ENCODE peak calls at places on chromosome 13, in seven cellular contexts. One of them, this sample, is unnamed.

GRCh38 chr13:32669030-32669646 is 82.9 kb downstream of the PDS5B start:
- DNase-seq in heart right ventricle: no peak
- DNase-seq in choroid plexus epithelial cell: peak
- DNase-seq in A549: peak
- DNase-seq in Peyer's patch: no peak
- DNase-seq in cardiac fibroblast: peak
- DNase-seq in adrenal gland: no peak
- DNase-seq in this sample: no peak

GRCh38 chr13:48570225-48570828 is 37.4 kb upstream of the RCBTB2 start:
- DNase-seq in A549: no peak
- DNase-seq in cardiac fibroblast: no peak
- DNase-seq in adrenal gland: no peak
- DNase-seq in heart right ventricle: no peak
- DNase-seq in choroid plexus epithelial cell: no peak
- DNase-seq in Peyer's patch: no peak
- DNase-seq in this sample: no peak

GRCh38 chr13:78876915-78877549 is 218.1 kb upstream of the OBI1 start:
- DNase-seq in A549: no peak
- DNase-seq in heart right ventricle: no peak
- DNase-seq in adrenal gland: no peak
- DNase-seq in choroid plexus epithelial cell: no peak
- DNase-seq in Peyer's patch: no peak
- DNase-seq in cardiac fibroblast: no peak
- DNase-seq in this sample: no peak

GRCh38 chr13:106522898-106523525 is 12.4 kb downstream of the EFNB2 start:
- DNase-seq in cardiac fibroblast: no peak
- DNase-seq in heart right ventricle: no peak
- DNase-seq in adrenal gland: no peak
- DNase-seq in choroid plexus epithelial cell: peak
- DNase-seq in Peyer's patch: no peak
- DNase-seq in A549: no peak
- DNase-seq in this sample: no peak

GRCh38 chr13:77521194-77521593 is 14.3 kb upstream of the SCEL start:
- DNase-seq in Peyer's patch: no peak
- DNase-seq in A549: peak
- DNase-seq in heart right ventricle: no peak
- DNase-seq in adrenal gland: no peak
- DNase-seq in choroid plexus epithelial cell: peak
- DNase-seq in cardiac fibroblast: peak
- DNase-seq in this sample: no peak

GRCh38 chr13:74487091-74487722 is 353.0 kb upstream of the KLF12 start:
- DNase-seq in choroid plexus epithelial cell: no peak
- DNase-seq in heart right ventricle: no peak
- DNase-seq in Peyer's patch: no peak
- DNase-seq in adrenal gland: no peak
- DNase-seq in A549: no peak
- DNase-seq in cardiac fibroblast: no peak
- DNase-seq in this sample: no peak

GRCh38 chr13:109737606-109738005 is 48.8 kb downstream of the IRS2 start:
- DNase-seq in heart right ventricle: no peak
- DNase-seq in adrenal gland: peak
- DNase-seq in cardiac fibroblast: peak
- DNase-seq in A549: no peak
- DNase-seq in choroid plexus epithelial cell: no peak
- DNase-seq in Peyer's patch: no peak
- DNase-seq in this sample: no peak

GRCh38 chr13:76886005-76886291 is 257 bp downstream of the KCTD12 start:
- DNase-seq in choroid plexus epithelial cell: no peak
- DNase-seq in heart right ventricle: no peak
- DNase-seq in Peyer's patch: peak
- DNase-seq in adrenal gland: no peak
- DNase-seq in A549: no peak
- DNase-seq in cardiac fibroblast: no peak
- DNase-seq in this sample: no peak

GRCh38 chr13:47146991-47147783 is 250.3 kb upstream of the HTR2A start:
- DNase-seq in choroid plexus epithelial cell: no peak
- DNase-seq in Peyer's patch: no peak
- DNase-seq in heart right ventricle: no peak
- DNase-seq in adrenal gland: no peak
- DNase-seq in cardiac fibroblast: no peak
- DNase-seq in A549: no peak
- DNase-seq in this sample: no peak

GRCh38 chr13:34507630-34508029 is 434.4 kb upstream of the NBEA start:
- DNase-seq in Peyer's patch: no peak
- DNase-seq in cardiac fibroblast: no peak
- DNase-seq in A549: no peak
- DNase-seq in adrenal gland: no peak
- DNase-seq in choroid plexus epithelial cell: no peak
- DNase-seq in heart right ventricle: no peak
- DNase-seq in this sample: no peak

GRCh38 chr13:114313061-114313860 is 1.0 kb upstream of the CHAMP1 start:
- DNase-seq in heart right ventricle: no peak
- DNase-seq in A549: no peak
- DNase-seq in Peyer's patch: no peak
- DNase-seq in choroid plexus epithelial cell: no peak
- DNase-seq in adrenal gland: peak
- DNase-seq in cardiac fibroblast: peak
- DNase-seq in this sample: no peak

GRCh38 chr13:24276310-24276709 is 33.1 kb upstream of the C1QTNF9 start:
- DNase-seq in A549: no peak
- DNase-seq in heart right ventricle: no peak
- DNase-seq in adrenal gland: no peak
- DNase-seq in cardiac fibroblast: no peak
- DNase-seq in Peyer's patch: no peak
- DNase-seq in choroid plexus epithelial cell: no peak
- DNase-seq in this sample: no peak

GRCh38 chr13:38879278-38879677 is 111.4 kb downstream of the STOML3 start:
- DNase-seq in Peyer's patch: no peak
- DNase-seq in heart right ventricle: no peak
- DNase-seq in cardiac fibroblast: no peak
- DNase-seq in choroid plexus epithelial cell: peak
- DNase-seq in adrenal gland: no peak
- DNase-seq in A549: no peak
- DNase-seq in this sample: no peak

DNA sequence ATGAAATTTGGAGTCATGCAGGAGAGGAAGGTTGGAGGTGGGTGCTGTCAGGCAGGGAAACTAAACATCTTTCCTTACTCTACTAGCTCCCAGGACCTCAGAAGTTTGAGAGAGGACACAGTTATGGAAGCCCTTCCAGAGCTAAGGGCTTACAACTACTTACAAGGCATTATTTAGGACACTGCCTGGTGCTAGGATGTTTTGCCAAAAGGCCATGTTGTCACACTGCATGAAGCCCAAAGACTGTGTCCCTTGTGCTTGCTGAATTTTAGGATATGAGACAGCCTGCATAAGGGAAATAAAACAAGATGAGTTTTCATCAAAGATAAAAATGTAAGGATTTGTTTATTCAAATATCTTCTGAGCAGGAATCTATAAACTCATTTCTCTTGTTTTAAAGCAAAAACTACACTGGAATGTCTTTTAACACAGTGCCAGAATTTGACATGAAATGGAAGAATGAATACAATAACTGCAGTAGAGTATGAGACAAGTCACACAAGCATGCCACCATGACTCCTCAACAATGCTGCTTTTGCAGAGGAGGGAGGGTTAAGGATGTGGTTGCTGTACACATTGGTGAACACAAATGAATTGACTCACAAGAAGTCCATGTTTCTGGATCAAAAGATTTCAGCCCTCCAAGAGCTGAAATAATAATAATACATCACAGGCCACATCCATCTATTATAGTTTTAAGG is 258.4 kb downstream of the SPRY2 start:
- DNase-seq in Peyer's patch: no peak
- DNase-seq in A549: no peak
- DNase-seq in cardiac fibroblast: peak
- DNase-seq in choroid plexus epithelial cell: peak
- DNase-seq in adrenal gland: no peak
- DNase-seq in heart right ventricle: no peak
- DNase-seq in this sample: no peak
- H3K4me3 ChIP-seq in Peyer's patch: no peak
- H3K4me3 ChIP-seq in A549: no peak
- H3K4me3 ChIP-seq in cardiac fibroblast: no peak
- H3K4me3 ChIP-seq in choroid plexus epithelial cell: no peak
- H3K4me3 ChIP-seq in adrenal gland: no peak
- H3K4me3 ChIP-seq in heart right ventricle: no peak
- H3K4me3 ChIP-seq in this sample: no peak

GRCh38 chr13:112063309-112063626 is 3.7 kb upstream of the SOX1 start:
- DNase-seq in heart right ventricle: no peak
- DNase-seq in choroid plexus epithelial cell: no peak
- DNase-seq in cardiac fibroblast: no peak
- DNase-seq in adrenal gland: no peak
- DNase-seq in Peyer's patch: no peak
- DNase-seq in A549: no peak
- DNase-seq in this sample: no peak
- H3K4me3 ChIP-seq in heart right ventricle: no peak
- H3K4me3 ChIP-seq in choroid plexus epithelial cell: no peak
- H3K4me3 ChIP-seq in cardiac fibroblast: no peak
- H3K4me3 ChIP-seq in adrenal gland: no peak
- H3K4me3 ChIP-seq in Peyer's patch: no peak
- H3K4me3 ChIP-seq in A549: no peak
- H3K4me3 ChIP-seq in this sample: no peak

GRCh38 chr13:36436811-36437210 is 4.5 kb downstream of the CCNA1 start:
- DNase-seq in Peyer's patch: no peak
- DNase-seq in cardiac fibroblast: peak
- DNase-seq in choroid plexus epithelial cell: no peak
- DNase-seq in A549: no peak
- DNase-seq in heart right ventricle: no peak
- DNase-seq in adrenal gland: no peak
- DNase-seq in this sample: no peak
- H3K4me3 ChIP-seq in Peyer's patch: no peak
- H3K4me3 ChIP-seq in cardiac fibroblast: no peak
- H3K4me3 ChIP-seq in choroid plexus epithelial cell: no peak
- H3K4me3 ChIP-seq in A549: no peak
- H3K4me3 ChIP-seq in heart right ventricle: no peak
- H3K4me3 ChIP-seq in adrenal gland: no peak
- H3K4me3 ChIP-seq in this sample: no peak

GRCh38 chr13:40622246-40622645 is 44.2 kb downstream of the FOXO1 start:
- DNase-seq in A549: no peak
- DNase-seq in cardiac fibroblast: no peak
- DNase-seq in heart right ventricle: no peak
- DNase-seq in choroid plexus epithelial cell: no peak
- DNase-seq in Peyer's patch: no peak
- DNase-seq in adrenal gland: no peak
- DNase-seq in this sample: no peak

GRCh38 chr13:40626566-40626965 is 39.9 kb downstream of the FOXO1 start:
- DNase-seq in choroid plexus epithelial cell: no peak
- DNase-seq in A549: no peak
- DNase-seq in adrenal gland: no peak
- DNase-seq in cardiac fibroblast: no peak
- DNase-seq in Peyer's patch: no peak
- DNase-seq in heart right ventricle: no peak
- DNase-seq in this sample: no peak

GRCh38 chr13:40619479-40619814 is 47.0 kb downstream of the FOXO1 start:
- DNase-seq in A549: no peak
- DNase-seq in cardiac fibroblast: no peak
- DNase-seq in heart right ventricle: no peak
- DNase-seq in Peyer's patch: no peak
- DNase-seq in adrenal gland: no peak
- DNase-seq in choroid plexus epithelial cell: peak
- DNase-seq in this sample: no peak

GRCh38 chr13:40624338-40624737 is 42.1 kb downstream of the FOXO1 start:
- DNase-seq in Peyer's patch: no peak
- DNase-seq in choroid plexus epithelial cell: peak
- DNase-seq in heart right ventricle: no peak
- DNase-seq in adrenal gland: peak
- DNase-seq in A549: no peak
- DNase-seq in cardiac fibroblast: peak
- DNase-seq in this sample: no peak

DNA sequence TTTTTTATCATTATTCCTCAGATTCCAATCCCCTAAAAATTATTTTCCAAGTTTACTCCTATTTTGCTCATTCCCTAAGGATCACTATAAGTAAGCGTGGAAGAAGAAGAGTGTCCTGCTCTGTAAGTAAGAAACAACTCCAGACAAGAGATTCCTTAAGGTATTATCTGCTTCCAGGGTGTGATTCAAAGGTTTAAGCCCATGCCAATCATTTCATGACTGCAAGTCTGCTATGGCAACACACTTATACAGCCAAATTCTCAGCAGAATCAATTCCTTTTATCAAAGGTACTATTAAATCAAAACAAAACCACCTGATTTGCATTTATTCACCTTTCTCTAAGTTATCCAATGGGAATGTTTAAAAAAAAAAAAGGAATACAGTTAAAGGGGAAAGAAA is 43.7 kb downstream of the FOXO1 start:
- DNase-seq in cardiac fibroblast: no peak
- DNase-seq in adrenal gland: no peak
- DNase-seq in A549: no peak
- DNase-seq in choroid plexus epithelial cell: no peak
- DNase-seq in Peyer's patch: no peak
- DNase-seq in heart right ventricle: no peak
- DNase-seq in this sample: no peak
- H3K4me3 ChIP-seq in cardiac fibroblast: no peak
- H3K4me3 ChIP-seq in adrenal gland: no peak
- H3K4me3 ChIP-seq in A549: no peak
- H3K4me3 ChIP-seq in choroid plexus epithelial cell: no peak
- H3K4me3 ChIP-seq in Peyer's patch: no peak
- H3K4me3 ChIP-seq in heart right ventricle: no peak
- H3K4me3 ChIP-seq in this sample: no peak

GRCh38 chr13:45011198-45011597 is 21.9 kb downstream of the GPALPP1 start:
- DNase-seq in A549: no peak
- DNase-seq in heart right ventricle: no peak
- DNase-seq in Peyer's patch: no peak
- DNase-seq in choroid plexus epithelial cell: no peak
- DNase-seq in cardiac fibroblast: no peak
- DNase-seq in adrenal gland: no peak
- DNase-seq in this sample: no peak
- H3K4me3 ChIP-seq in A549: no peak
- H3K4me3 ChIP-seq in heart right ventricle: no peak
- H3K4me3 ChIP-seq in Peyer's patch: no peak
- H3K4me3 ChIP-seq in choroid plexus epithelial cell: no peak
- H3K4me3 ChIP-seq in cardiac fibroblast: no peak
- H3K4me3 ChIP-seq in adrenal gland: no peak
- H3K4me3 ChIP-seq in this sample: no peak

GRCh38 chr13:108212901-108213300 is 2.4 kb downstream of the LIG4 start:
- DNase-seq in adrenal gland: no peak
- DNase-seq in A549: no peak
- DNase-seq in Peyer's patch: no peak
- DNase-seq in choroid plexus epithelial cell: no peak
- DNase-seq in heart right ventricle: no peak
- DNase-seq in cardiac fibroblast: no peak
- DNase-seq in this sample: no peak
- H3K4me3 ChIP-seq in adrenal gland: no peak
- H3K4me3 ChIP-seq in A549: no peak
- H3K4me3 ChIP-seq in Peyer's patch: no peak
- H3K4me3 ChIP-seq in choroid plexus epithelial cell: no peak
- H3K4me3 ChIP-seq in heart right ventricle: no peak
- H3K4me3 ChIP-seq in cardiac fibroblast: no peak
- H3K4me3 ChIP-seq in this sample: no peak

This sample was measured in coronary artery.